ENCODE peak calls at places on chromosomes 13 and 19, in five cellular contexts. One of them, this sample, is unnamed.

GRCh38 chr19:12782424-12783225 is 7.3 kb upstream of the HOOK2 start:
- DNase-seq in IMR-90: peak; percentile 85
- DNase-seq in GM20000: peak; percentile 86
- DNase-seq in stimulated activated CD8-positive, alpha-beta memory T cell treated with anti-CD3 and anti-CD28 coated beads, Interleukin-12 subunit alpha, Interleukin-12 subunit beta, amount 100 ng/mL, for 4 hours: peak; percentile 88
- DNase-seq in HS-5: no peak
- DNase-seq in this sample: peak; percentile 96

GRCh38 chr19:49356382-49356781 is 5.8 kb downstream of the TEAD2 start:
- DNase-seq in GM20000: no peak
- DNase-seq in IMR-90: no peak
- DNase-seq in stimulated activated CD8-positive, alpha-beta memory T cell treated with anti-CD3 and anti-CD28 coated beads, Interleukin-12 subunit alpha, Interleukin-12 subunit beta, amount 100 ng/mL, for 4 hours: no peak
- DNase-seq in HS-5: no peak
- DNase-seq in this sample: no peak

GRCh38 chr19:29665215-29665825 is at the start of gene PLEKHF1:
- DNase-seq in HS-5: no peak
- DNase-seq in stimulated activated CD8-positive, alpha-beta memory T cell treated with anti-CD3 and anti-CD28 coated beads, Interleukin-12 subunit alpha, Interleukin-12 subunit beta, amount 100 ng/mL, for 4 hours: peak; percentile 67
- DNase-seq in GM20000: peak; percentile 98
- DNase-seq in IMR-90: peak; percentile 59
- DNase-seq in this sample: peak; percentile 70

GRCh38 chr19:42850981-42851717 is 28.4 kb downstream of the PSG1 start:
- DNase-seq in IMR-90: peak; percentile 98
- DNase-seq in stimulated activated CD8-positive, alpha-beta memory T cell treated with anti-CD3 and anti-CD28 coated beads, Interleukin-12 subunit alpha, Interleukin-12 subunit beta, amount 100 ng/mL, for 4 hours: no peak
- DNase-seq in HS-5: peak; percentile 96
- DNase-seq in GM20000: no peak
- DNase-seq in this sample: peak; percentile 28

GRCh38 chr13:39773833-39774232 is 118.4 kb downstream of the COG6 start:
- DNase-seq in GM20000: no peak
- DNase-seq in HS-5: peak; percentile 58
- DNase-seq in IMR-90: peak; percentile 71
- DNase-seq in stimulated activated CD8-positive, alpha-beta memory T cell treated with anti-CD3 and anti-CD28 coated beads, Interleukin-12 subunit alpha, Interleukin-12 subunit beta, amount 100 ng/mL, for 4 hours: no peak
- DNase-seq in this sample: peak; percentile 30

GRCh38 chr19:49441210-49441959 is at the start of gene SLC17A7:
- DNase-seq in HS-5: no peak
- DNase-seq in stimulated activated CD8-positive, alpha-beta memory T cell treated with anti-CD3 and anti-CD28 coated beads, Interleukin-12 subunit alpha, Interleukin-12 subunit beta, amount 100 ng/mL, for 4 hours: no peak
- DNase-seq in GM20000: peak; percentile 84
- DNase-seq in IMR-90: no peak
- DNase-seq in this sample: peak; percentile 39

GRCh38 chr13:98300956-98301641 is 124.0 kb upstream of the RNF113B start:
- DNase-seq in GM20000: no peak
- DNase-seq in stimulated activated CD8-positive, alpha-beta memory T cell treated with anti-CD3 and anti-CD28 coated beads, Interleukin-12 subunit alpha, Interleukin-12 subunit beta, amount 100 ng/mL, for 4 hours: no peak
- DNase-seq in IMR-90: peak; percentile 82
- DNase-seq in HS-5: no peak
- DNase-seq in this sample: peak; percentile 94

GRCh38 chr13:74346960-74347359 is 212.8 kb upstream of the KLF12 start:
- DNase-seq in stimulated activated CD8-positive, alpha-beta memory T cell treated with anti-CD3 and anti-CD28 coated beads, Interleukin-12 subunit alpha, Interleukin-12 subunit beta, amount 100 ng/mL, for 4 hours: no peak
- DNase-seq in GM20000: no peak
- DNase-seq in IMR-90: no peak
- DNase-seq in HS-5: no peak
- DNase-seq in this sample: no peak

GRCh38 chr13:112159575-112160547 is 92.9 kb downstream of the SOX1 start:
- DNase-seq in stimulated activated CD8-positive, alpha-beta memory T cell treated with anti-CD3 and anti-CD28 coated beads, Interleukin-12 subunit alpha, Interleukin-12 subunit beta, amount 100 ng/mL, for 4 hours: no peak
- DNase-seq in GM20000: no peak
- DNase-seq in HS-5: no peak
- DNase-seq in IMR-90: no peak
- DNase-seq in this sample: no peak

GRCh38 chr13:61275251-61275650 is 140.4 kb downstream of the PCDH20 start:
- DNase-seq in IMR-90: no peak
- DNase-seq in GM20000: no peak
- DNase-seq in HS-5: no peak
- DNase-seq in stimulated activated CD8-positive, alpha-beta memory T cell treated with anti-CD3 and anti-CD28 coated beads, Interleukin-12 subunit alpha, Interleukin-12 subunit beta, amount 100 ng/mL, for 4 hours: no peak
- DNase-seq in this sample: no peak

GRCh38 chr13:93996471-93996870 is 483.0 kb downstream of the DCT start:
- DNase-seq in IMR-90: no peak
- DNase-seq in GM20000: no peak
- DNase-seq in stimulated activated CD8-positive, alpha-beta memory T cell treated with anti-CD3 and anti-CD28 coated beads, Interleukin-12 subunit alpha, Interleukin-12 subunit beta, amount 100 ng/mL, for 4 hours: no peak
- DNase-seq in HS-5: no peak
- DNase-seq in this sample: no peak

GRCh38 chr13:87524775-87525174 is 146.4 kb upstream of the SLITRK5 start:
- DNase-seq in stimulated activated CD8-positive, alpha-beta memory T cell treated with anti-CD3 and anti-CD28 coated beads, Interleukin-12 subunit alpha, Interleukin-12 subunit beta, amount 100 ng/mL, for 4 hours: no peak
- DNase-seq in HS-5: peak; percentile 3
- DNase-seq in IMR-90: no peak
- DNase-seq in GM20000: no peak
- DNase-seq in this sample: no peak

GRCh38 chr13:76993021-76993420 is 1.1 kb downstream of the CLN5 start:
- DNase-seq in HS-5: no peak
- DNase-seq in IMR-90: peak; percentile 28
- DNase-seq in GM20000: no peak
- DNase-seq in stimulated activated CD8-positive, alpha-beta memory T cell treated with anti-CD3 and anti-CD28 coated beads, Interleukin-12 subunit alpha, Interleukin-12 subunit beta, amount 100 ng/mL, for 4 hours: no peak
- DNase-seq in this sample: peak; percentile 56

GRCh38 chr19:3852614-3853254 is 16.1 kb downstream of the ZFR2 start:
- DNase-seq in IMR-90: peak; percentile 60
- DNase-seq in GM20000: no peak
- DNase-seq in stimulated activated CD8-positive, alpha-beta memory T cell treated with anti-CD3 and anti-CD28 coated beads, Interleukin-12 subunit alpha, Interleukin-12 subunit beta, amount 100 ng/mL, for 4 hours: peak; percentile 16
- DNase-seq in HS-5: peak; percentile 56
- DNase-seq in this sample: peak; percentile 31

GRCh38 chr13:111396457-111396856 is 76.0 kb downstream of the TEX29 start:
- DNase-seq in IMR-90: no peak
- DNase-seq in GM20000: no peak
- DNase-seq in HS-5: no peak
- DNase-seq in stimulated activated CD8-positive, alpha-beta memory T cell treated with anti-CD3 and anti-CD28 coated beads, Interleukin-12 subunit alpha, Interleukin-12 subunit beta, amount 100 ng/mL, for 4 hours: no peak
- DNase-seq in this sample: no peak

GRCh38 chr19:3146677-3147100 is 10.9 kb downstream of the GNA15 start:
- DNase-seq in HS-5: no peak
- DNase-seq in stimulated activated CD8-positive, alpha-beta memory T cell treated with anti-CD3 and anti-CD28 coated beads, Interleukin-12 subunit alpha, Interleukin-12 subunit beta, amount 100 ng/mL, for 4 hours: no peak
- DNase-seq in GM20000: peak; percentile 51
- DNase-seq in IMR-90: no peak
- DNase-seq in this sample: no peak

GRCh38 chr19:23758187-23759074 is at the start of gene ZNF681:
- DNase-seq in IMR-90: peak; percentile 83
- DNase-seq in HS-5: peak; percentile 52
- DNase-seq in GM20000: peak; percentile 80
- DNase-seq in stimulated activated CD8-positive, alpha-beta memory T cell treated with anti-CD3 and anti-CD28 coated beads, Interleukin-12 subunit alpha, Interleukin-12 subunit beta, amount 100 ng/mL, for 4 hours: peak; percentile 66
- DNase-seq in this sample: peak; percentile 87

GRCh38 chr13:95378603-95379002 is 77.4 kb upstream of the ABCC4 start:
- DNase-seq in stimulated activated CD8-positive, alpha-beta memory T cell treated with anti-CD3 and anti-CD28 coated beads, Interleukin-12 subunit alpha, Interleukin-12 subunit beta, amount 100 ng/mL, for 4 hours: no peak
- DNase-seq in GM20000: no peak
- DNase-seq in IMR-90: no peak
- DNase-seq in HS-5: no peak
- DNase-seq in this sample: no peak